ENCODE peak calls at places on chromosome 1, in five cellular contexts. One of them, this sample, is unnamed.

GRCh38 chr1:48661726-48662483 is 114.8 kb downstream of the BEND5 start:
- DNase-seq in mucosa of gallbladder: no peak
- DNase-seq in progenitor cell of endocrine pancreas: no peak
- DNase-seq in AG09319: no peak
- DNase-seq in left colon: no peak
- DNase-seq in this sample: no peak

GRCh38 chr1:107139833-107140702 is 771 bp upstream of the NTNG1 start:
- DNase-seq in mucosa of gallbladder: no peak
- DNase-seq in progenitor cell of endocrine pancreas: peak; percentile 18
- DNase-seq in AG09319: peak; percentile 14
- DNase-seq in left colon: peak; percentile 10
- DNase-seq in this sample: no peak

GRCh38 chr1:158969855-158970254 is 38.5 kb downstream of the PYHIN1 start:
- DNase-seq in mucosa of gallbladder: no peak
- DNase-seq in progenitor cell of endocrine pancreas: no peak
- DNase-seq in AG09319: no peak
- DNase-seq in left colon: no peak
- DNase-seq in this sample: no peak

GRCh38 chr1:181126871-181127587 is 38.5 kb downstream of the IER5 start:
- DNase-seq in mucosa of gallbladder: peak; percentile 52
- DNase-seq in progenitor cell of endocrine pancreas: no peak
- DNase-seq in AG09319: no peak
- DNase-seq in left colon: peak; percentile 63
- DNase-seq in this sample: no peak

GRCh38 chr1:206411321-206411720 is 59.0 kb upstream of the IKBKE start:
- DNase-seq in mucosa of gallbladder: no peak
- DNase-seq in progenitor cell of endocrine pancreas: no peak
- DNase-seq in AG09319: no peak
- DNase-seq in left colon: no peak
- DNase-seq in this sample: no peak

GRCh38 chr1:54249798-54250497 is 50.0 kb downstream of the MRPL37 start:
- DNase-seq in mucosa of gallbladder: peak; percentile 31
- DNase-seq in progenitor cell of endocrine pancreas: no peak
- DNase-seq in AG09319: no peak
- DNase-seq in left colon: no peak
- DNase-seq in this sample: no peak

GRCh38 chr1:196873385-196873784 is 14.5 kb upstream of the CFHR4 start:
- DNase-seq in mucosa of gallbladder: no peak
- DNase-seq in progenitor cell of endocrine pancreas: no peak
- DNase-seq in AG09319: no peak
- DNase-seq in left colon: no peak
- DNase-seq in this sample: no peak

GRCh38 chr1:244187310-244187709 is 136.2 kb downstream of the ZBTB18 start:
- DNase-seq in mucosa of gallbladder: no peak
- DNase-seq in progenitor cell of endocrine pancreas: no peak
- DNase-seq in AG09319: no peak
- DNase-seq in left colon: no peak
- DNase-seq in this sample: no peak

GRCh38 chr1:97006044-97006676 is 284.6 kb downstream of the PTBP2 start:
- DNase-seq in mucosa of gallbladder: no peak
- DNase-seq in progenitor cell of endocrine pancreas: no peak
- DNase-seq in AG09319: no peak
- DNase-seq in left colon: no peak
- DNase-seq in this sample: no peak

GRCh38 chr1:6907201-6907600 is 121.9 kb downstream of the CAMTA1 start:
- DNase-seq in mucosa of gallbladder: no peak
- DNase-seq in progenitor cell of endocrine pancreas: no peak
- DNase-seq in AG09319: no peak
- DNase-seq in left colon: no peak
- DNase-seq in this sample: no peak

GRCh38 chr1:234583755-234584430 is 26.1 kb downstream of the IRF2BP2 start:
- DNase-seq in mucosa of gallbladder: no peak
- DNase-seq in progenitor cell of endocrine pancreas: no peak
- DNase-seq in AG09319: no peak
- DNase-seq in left colon: no peak
- DNase-seq in this sample: no peak

GRCh38 chr1:15703562-15703961 is 19.4 kb downstream of the PLEKHM2 start:
- DNase-seq in mucosa of gallbladder: peak; percentile 69
- DNase-seq in progenitor cell of endocrine pancreas: no peak
- DNase-seq in AG09319: peak; percentile 80
- DNase-seq in left colon: peak; percentile 36
- DNase-seq in this sample: peak; percentile 77

GRCh38 chr1:9050803-9051202 is 18.6 kb downstream of the SLC2A5 start:
- DNase-seq in mucosa of gallbladder: no peak
- DNase-seq in progenitor cell of endocrine pancreas: no peak
- DNase-seq in AG09319: no peak
- DNase-seq in left colon: no peak
- DNase-seq in this sample: no peak

GRCh38 chr1:159079518-159079917 is 3.0 kb upstream of the AIM2 start:
- DNase-seq in mucosa of gallbladder: no peak
- DNase-seq in progenitor cell of endocrine pancreas: no peak
- DNase-seq in AG09319: no peak
- DNase-seq in left colon: no peak
- DNase-seq in this sample: no peak